ENCODE peak calls at places on chromosomes 2 and 18, in four cellular contexts. C, K, N and D are unnamed samples. For H3K4me1, the result is how much of the 10 kb centered on the place peaks cover.

GRCh38 chr2:60415814-60416213 is 137.6 kb downstream of the BCL11A start:
- DNase-seq in C (no peak), K (no peak), N (no peak), D (no peak)

GRCh38 chr18:13915973-13916372 is 637 bp upstream of the MC2R start:
- DNase-seq in C (no peak), K (peak), N (no peak), D (no peak)

GRCh38 chr2:118202707-118203303 is 114.5 kb downstream of the INSIG2 start:
- DNase-seq in C (peak), K (peak), N (peak), D (peak)

GRCh38 chr18:58863539-58864145 is 1.0 kb upstream of the ZNF532 start:
- DNase-seq in C (peak), K (no peak), N (peak), D (peak)

GRCh38 chr2:227623225-227623624 is 5.9 kb downstream of the SCYGR4 start:
- DNase-seq in C (peak), K (no peak), N (no peak), D (no peak)

GRCh38 chr18:46055841-46056240 is 16.2 kb downstream of the PSTPIP2 start:
- DNase-seq in C (no peak), K (no peak), N (no peak), D (no peak)

GRCh38 chr18:44651453-44651852 is 29.2 kb upstream of the SETBP1 start:
- DNase-seq in C (peak), K (no peak), N (peak), D (no peak)

GRCh38 chr2:7552825-7553550 is 635.8 kb downstream of the RNF144A start:
- DNase-seq in C (no peak), K (no peak), N (no peak), D (no peak)

GRCh38 chr2:166726525-166726924 is 161.8 kb upstream of the XIRP2 start:
- DNase-seq in C (no peak), K (peak), N (no peak), D (no peak)

GRCh38 chr2:125564471-125564870 is 1091.5 kb upstream of the GYPC start:
- DNase-seq in C (no peak), K (no peak), N (no peak), D (no peak)

GRCh38 chr2:112996635-112997034 is 8.6 kb upstream of the IL36A start:
- DNase-seq in C (no peak), K (no peak), N (no peak), D (no peak)

GRCh38 chr2:36530983-36531354 is 67.0 kb downstream of the FEZ2 start:
- DNase-seq in C (no peak), K (no peak), N (no peak), D (no peak)

GRCh38 chr2:121071058-121071504 is 213.9 kb downstream of the TFCP2L1 start:
- DNase-seq in C (peak), K (peak), N (peak), D (peak)

GRCh38 chr2:128779301-128780095 is 460.8 kb upstream of the HS6ST1 start:
- DNase-seq in C (no peak), K (no peak), N (no peak), D (peak)

GRCh38 chr2:168466834-168467565 is 10.9 kb downstream of the CERS6 start:
- DNase-seq in C (no peak), K (no peak), N (no peak), D (no peak)

GRCh38 chr2:205766765-205767359 is 84.6 kb downstream of the NRP2 start:
- DNase-seq in C (peak), K (peak), N (peak), D (peak)

GRCh38 chr2:39121523-39122063 is 742 bp upstream of the SOS1 start:
- DNase-seq in C (no peak), K (no peak), N (no peak), D (no peak)
- H3K4me1 ChIP-seq in C (under half), K (half or more), N (under half), D (under half)

DNA sequence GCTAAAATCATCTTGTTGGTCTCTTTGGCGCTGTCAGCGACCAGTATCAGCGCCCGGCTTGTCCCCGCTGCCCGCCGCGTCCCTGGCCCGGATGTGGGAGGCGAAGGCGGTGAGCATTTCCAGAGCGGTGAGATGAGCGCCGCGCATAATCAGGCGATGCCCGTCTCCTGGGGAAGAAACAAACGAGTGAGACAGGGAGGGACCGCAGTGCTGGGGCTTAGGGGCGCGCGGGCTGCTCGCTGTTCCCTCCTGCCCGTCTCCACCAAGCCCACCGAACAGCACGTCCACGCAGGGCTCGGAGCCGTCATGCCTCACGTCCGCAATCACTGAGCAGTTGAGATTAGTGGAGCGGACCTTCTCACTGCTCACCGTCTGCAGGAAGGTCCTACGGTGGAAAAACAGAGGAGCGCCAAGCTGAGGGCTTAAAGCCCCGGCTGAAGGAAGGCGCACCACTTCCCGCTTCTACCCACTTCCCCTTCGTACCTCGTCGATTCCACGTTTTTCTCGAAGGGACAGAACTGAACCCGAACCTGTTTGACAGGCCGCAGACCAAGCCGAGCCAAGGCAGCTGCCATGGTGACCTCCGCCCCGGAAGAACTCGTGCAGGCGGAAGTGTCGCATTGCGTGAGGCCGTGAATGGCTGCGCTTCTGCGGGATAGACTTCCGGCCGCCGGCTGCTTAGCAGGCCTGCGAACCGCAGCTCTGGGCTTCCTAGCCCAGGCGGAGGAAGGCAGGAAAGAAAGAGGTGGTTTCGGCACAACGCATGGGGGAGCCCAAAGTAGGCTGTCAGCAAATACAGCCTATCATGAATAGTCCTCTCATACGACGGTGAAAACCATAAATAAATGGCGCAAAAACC is at the start of gene MRPL53:
- DNase-seq in C (peak), K (peak), N (peak), D (peak)
- H3K4me1 ChIP-seq in C (under half), K (half or more), N (under half), D (under half)

GRCh38 chr2:198662916-198663315 is 794.8 kb downstream of the SATB2 start:
- DNase-seq in C (no peak), K (no peak), N (no peak), D (no peak)

GRCh38 chr2:198659471-198659870 is 798.3 kb downstream of the SATB2 start:
- DNase-seq in C (no peak), K (no peak), N (no peak), D (no peak)

GRCh38 chr2:198656869-198657268 is 800.9 kb downstream of the SATB2 start:
- DNase-seq in C (no peak), K (no peak), N (no peak), D (no peak)

GRCh38 chr2:198657520-198658121 is 800.1 kb downstream of the SATB2 start:
- DNase-seq in C (peak), K (peak), N (no peak), D (peak)

GRCh38 chr2:198660491-198660890 is 797.2 kb downstream of the SATB2 start:
- DNase-seq in C (no peak), K (no peak), N (no peak), D (no peak)
- H3K4me1 ChIP-seq in C (under half), K (under half), N (under half), D (under half)

DNA sequence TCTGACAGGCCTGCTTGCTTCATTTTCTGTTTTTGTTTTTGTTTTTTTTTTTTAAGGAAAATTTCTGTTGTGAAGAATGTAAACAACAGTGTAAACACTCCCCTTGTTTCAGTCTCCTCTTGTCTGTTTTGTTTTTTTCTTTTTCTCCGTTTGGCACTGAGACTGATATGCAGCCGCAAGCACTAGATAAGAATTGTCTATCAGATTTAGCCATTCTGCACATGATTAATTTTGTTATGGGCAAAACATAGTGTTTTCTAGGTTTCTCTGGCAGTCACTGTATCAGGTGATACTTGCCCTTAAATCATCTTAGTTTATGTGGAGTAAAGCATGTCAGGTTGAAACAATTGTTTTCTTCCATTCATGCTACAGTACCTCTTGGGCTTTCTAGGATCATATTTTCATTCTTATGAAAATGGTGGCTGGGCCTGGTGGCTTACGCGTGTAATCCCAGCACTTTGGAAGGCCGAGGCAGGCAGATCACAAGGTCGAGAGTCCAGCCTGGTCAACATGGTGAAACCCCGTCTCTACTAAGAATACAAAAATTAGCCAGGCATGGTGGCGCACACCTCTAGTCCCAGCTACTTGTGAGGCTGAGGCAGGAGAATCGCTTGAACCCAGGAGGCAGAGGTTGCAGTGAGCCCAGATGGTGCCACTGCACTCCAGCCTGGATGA is 12.9 kb upstream of the RBMS1 start:
- DNase-seq in C (no peak), K (no peak), N (no peak), D (no peak)
- H3K4me1 ChIP-seq in C (under half), K (under half), N (under half), D (under half)

GRCh38 chr18:48133675-48134251 is 203.3 kb upstream of the SMAD2 start:
- DNase-seq in C (peak), K (no peak), N (peak), D (no peak)

GRCh38 chr18:48136544-48137353 is 206.3 kb upstream of the SMAD2 start:
- DNase-seq in C (no peak), K (no peak), N (no peak), D (no peak)

GRCh38 chr18:48134609-48135008 is 204.2 kb upstream of the SMAD2 start:
- DNase-seq in C (no peak), K (no peak), N (no peak), D (no peak)

GRCh38 chr18:48136051-48136543 is 205.6 kb upstream of the SMAD2 start:
- DNase-seq in C (no peak), K (no peak), N (no peak), D (peak)

GRCh38 chr18:48135436-48135966 is 205.0 kb upstream of the SMAD2 start:
- DNase-seq in C (no peak), K (no peak), N (no peak), D (no peak)
- H3K4me1 ChIP-seq in C (under half), K (under half), N (half or more), D (under half)

DNA sequence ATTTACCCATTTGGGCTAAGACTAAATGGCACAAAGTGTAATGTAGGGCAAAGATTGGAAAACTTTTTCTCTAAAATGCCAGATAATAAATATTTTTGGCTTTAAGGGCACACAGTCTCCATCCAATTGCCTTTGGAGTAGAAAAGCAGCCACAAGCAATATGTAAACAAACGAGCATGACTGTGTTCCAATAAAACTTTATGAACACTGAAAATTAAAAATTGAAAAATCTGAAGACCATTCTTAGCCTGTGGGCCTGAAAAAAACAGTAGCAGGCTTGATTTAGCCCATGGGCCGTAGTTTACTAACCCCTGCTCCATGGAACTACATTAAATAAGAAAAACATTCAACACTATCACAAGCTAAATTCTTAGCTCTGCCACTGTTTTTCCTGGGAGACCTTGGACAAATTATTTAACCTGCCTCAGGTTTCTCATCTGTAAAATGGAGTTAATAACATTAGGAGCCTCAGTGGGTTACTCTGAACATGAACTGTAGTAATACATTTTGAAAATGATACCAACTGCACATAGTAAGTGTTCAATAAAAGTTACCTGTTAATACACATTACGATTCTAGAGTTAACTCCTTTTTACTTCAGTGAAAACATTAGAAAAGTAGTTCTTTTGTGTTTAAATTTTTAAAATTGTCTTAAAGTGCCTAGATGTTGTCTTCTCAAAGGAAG is 1.3 kb downstream of the IFIH1 start:
- DNase-seq in C (peak), K (no peak), N (no peak), D (no peak)
- H3K4me1 ChIP-seq in C (under half), K (under half), N (under half), D (under half)

DNA sequence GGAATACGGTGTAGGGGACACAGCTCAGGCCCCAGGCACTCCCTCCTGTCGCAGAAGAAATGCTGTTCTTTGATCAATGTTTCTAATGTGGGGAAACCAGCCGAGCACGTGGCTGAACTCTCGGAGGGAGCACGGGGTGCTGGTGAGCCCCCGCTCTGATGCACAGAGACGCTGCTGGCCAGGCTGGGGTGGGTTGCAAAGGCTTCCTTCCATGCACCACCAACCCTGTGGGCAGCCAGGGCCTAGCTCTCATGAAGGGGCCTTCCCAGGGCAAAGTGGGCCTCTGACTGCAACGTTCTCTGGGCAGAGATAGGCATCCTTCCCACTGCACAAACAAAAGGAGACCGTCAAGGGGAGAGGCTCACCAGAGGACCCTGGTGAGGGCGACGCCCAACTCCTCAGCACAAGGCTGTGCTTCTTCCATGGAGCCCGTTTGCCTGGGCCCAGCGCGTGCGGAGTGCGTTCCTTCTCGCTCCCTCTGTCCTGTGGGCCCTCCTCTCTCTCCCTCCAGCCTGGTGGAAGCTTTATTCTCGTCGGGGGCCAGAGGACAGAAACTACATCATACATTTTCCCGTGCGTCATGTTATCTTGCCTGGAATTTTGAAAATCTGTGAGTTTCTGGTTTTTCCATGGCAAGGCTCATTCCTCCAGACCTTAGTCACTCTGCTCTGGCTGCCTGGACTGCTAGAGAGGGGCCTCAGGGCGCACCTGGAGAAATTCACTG is 61.1 kb upstream of the SP3 start:
- DNase-seq in C (no peak), K (no peak), N (peak), D (no peak)
- H3K4me1 ChIP-seq in C (under half), K (under half), N (under half), D (under half)

GRCh38 chr2:144454466-144455287 is 65.2 kb downstream of the ZEB2 start:
- DNase-seq in C (no peak), K (no peak), N (no peak), D (no peak)

GRCh38 chr2:144451443-144451842 is 68.5 kb downstream of the ZEB2 start:
- DNase-seq in C (no peak), K (no peak), N (no peak), D (no peak)

GRCh38 chr2:144452169-144453038 is 67.5 kb downstream of the ZEB2 start:
- DNase-seq in C (peak), K (no peak), N (no peak), D (peak)

GRCh38 chr2:144453486-144454158 is 66.3 kb downstream of the ZEB2 start:
- DNase-seq in C (no peak), K (no peak), N (no peak), D (no peak)

GRCh38 chr2:144453039-144453336 is 66.9 kb downstream of the ZEB2 start:
- DNase-seq in C (peak), K (no peak), N (no peak), D (no peak)
- H3K4me1 ChIP-seq in C (under half), K (under half), N (under half), D (under half)

GRCh38 chr2:239985356-239985755 is 39.8 kb downstream of the NDUFA10 start:
- DNase-seq in C (no peak), K (no peak), N (no peak), D (no peak)
- H3K4me1 ChIP-seq in C (under half), K (under half), N (under half), D (under half)